ENCODE peak calls at places on chromosomes 7 and 10, in four cellular contexts. One of them, this sample, is unnamed.

GRCh38 chr10:86964061-86964846 is 4.0 kb upstream of the ADIRF start:
- DNase-seq in Caki2: no peak
- DNase-seq in nucleus accumbens: no peak
- DNase-seq in astrocyte of the spinal cord: no peak
- DNase-seq in this sample: no peak

GRCh38 chr7:19930851-19931250 is 157.4 kb upstream of the TMEM196 start:
- DNase-seq in Caki2: no peak
- DNase-seq in nucleus accumbens: no peak
- DNase-seq in astrocyte of the spinal cord: no peak
- DNase-seq in this sample: no peak

GRCh38 chr7:73454424-73454823 is 20.8 kb downstream of the FZD9 start:
- DNase-seq in Caki2: no peak
- DNase-seq in nucleus accumbens: no peak
- DNase-seq in astrocyte of the spinal cord: no peak
- DNase-seq in this sample: no peak

GRCh38 chr10:58358947-58359346 is 24.1 kb downstream of the UBE2D1 start:
- DNase-seq in Caki2: no peak
- DNase-seq in nucleus accumbens: no peak
- DNase-seq in astrocyte of the spinal cord: no peak
- DNase-seq in this sample: no peak

GRCh38 chr7:20598479-20599419 is 16.7 kb upstream of the ABCB5 start:
- DNase-seq in Caki2: peak; percentile 58
- DNase-seq in nucleus accumbens: no peak
- DNase-seq in astrocyte of the spinal cord: peak; percentile 74
- DNase-seq in this sample: peak; percentile 77

GRCh38 chr7:41232086-41232485 is 470.8 kb downstream of the INHBA start:
- DNase-seq in Caki2: no peak
- DNase-seq in nucleus accumbens: no peak
- DNase-seq in astrocyte of the spinal cord: no peak
- DNase-seq in this sample: no peak

GRCh38 chr10:15624405-15625191 is 95.1 kb downstream of the ITGA8 start:
- DNase-seq in Caki2: no peak
- DNase-seq in nucleus accumbens: no peak
- DNase-seq in astrocyte of the spinal cord: peak; percentile 52
- DNase-seq in this sample: no peak

GRCh38 chr10:103481974-103482531 is 3.0 kb upstream of the CALHM3 start:
- DNase-seq in Caki2: peak; percentile 23
- DNase-seq in nucleus accumbens: no peak
- DNase-seq in astrocyte of the spinal cord: peak; percentile 50
- DNase-seq in this sample: peak; percentile 40